ENCODE peak calls at places on chromosomes 2 and 18, in six cellular contexts. E is SK-N-SH, N is sigmoid colon, L is SJSA1, B is adrenal gland, O is IMR-90. Y is an unnamed sample.

GRCh38 chr18:48834421-48835011 is 116.2 kb downstream of the SMAD7 start:
- DNase-seq in N (peak; percentile 89), L (peak; percentile 96), B (peak; percentile 94), O (peak; percentile 96), E (no peak), Y (peak; percentile 85)

GRCh38 chr2:230980468-230980867 is 15.5 kb upstream of the SPATA3 start:
- DNase-seq in B (no peak), N (no peak), E (no peak), L (no peak), O (no peak), Y (no peak)

GRCh38 chr2:96111823-96112500 is 4.4 kb downstream of the ADRA2B start:
- DNase-seq in B (no peak), E (no peak), N (peak; percentile 54), O (no peak), L (no peak), Y (peak; percentile 24)

GRCh38 chr18:26103579-26103978 is 13.2 kb upstream of the SS18 start:
- DNase-seq in N (no peak), O (no peak), E (peak; percentile 7), B (no peak), L (no peak), Y (no peak)

GRCh38 chr18:76498064-76498463 is 3.0 kb upstream of the ZNF516 start:
- DNase-seq in N (no peak), E (no peak), L (no peak), O (no peak), B (no peak), Y (no peak)

GRCh38 chr2:187879491-187879890 is 325.3 kb upstream of the TFPI start:
- DNase-seq in E (no peak), N (no peak), O (no peak), L (no peak), B (no peak), Y (no peak)

GRCh38 chr2:230684222-230685164 is 28.1 kb upstream of the CAB39 start:
- DNase-seq in N (no peak), O (peak; percentile 79), L (peak; percentile 73), B (no peak), E (no peak), Y (no peak)

GRCh38 chr2:121382744-121383143 is 97.7 kb upstream of the TFCP2L1 start:
- DNase-seq in O (no peak), N (no peak), L (no peak), B (no peak), E (no peak), Y (no peak)

GRCh38 chr2:125471963-125472362 is 1184.0 kb upstream of the GYPC start:
- DNase-seq in L (peak; percentile 44), E (peak; percentile 27), N (no peak), O (peak; percentile 38), B (peak; percentile 54), Y (no peak)

DNA sequence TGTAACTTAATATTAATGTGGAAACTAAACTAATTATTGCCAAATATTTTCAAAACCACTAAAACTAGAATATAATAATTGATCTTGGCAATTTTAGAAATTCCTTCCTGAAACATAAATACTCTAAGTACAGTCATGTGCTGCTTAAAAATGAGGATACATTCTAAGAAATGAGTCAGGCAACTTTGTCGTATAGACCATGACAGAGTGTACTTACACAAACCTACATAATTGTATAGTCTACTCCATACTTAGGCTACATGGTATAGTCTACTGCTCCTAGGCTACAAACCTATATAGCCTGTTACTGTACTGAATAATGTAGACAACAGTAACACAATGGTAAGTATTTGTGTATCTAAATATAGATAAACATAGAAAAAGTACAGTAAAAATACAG is 27.6 kb downstream of the FEZ2 start:
- DNase-seq in N (no peak), L (no peak), B (no peak), O (peak; percentile 68), E (no peak), Y (no peak)
- H3K4me1 ChIP-seq in N (no peaks in the 10 kb centered on the region), L (peaks cover 50% of the 10 kb centered on the region), B (peaks cover 36% of the 10 kb centered on the region), O (peaks cover 4% of the 10 kb centered on the region), E (no peaks in the 10 kb centered on the region), Y (no peaks in the 10 kb centered on the region)

DNA sequence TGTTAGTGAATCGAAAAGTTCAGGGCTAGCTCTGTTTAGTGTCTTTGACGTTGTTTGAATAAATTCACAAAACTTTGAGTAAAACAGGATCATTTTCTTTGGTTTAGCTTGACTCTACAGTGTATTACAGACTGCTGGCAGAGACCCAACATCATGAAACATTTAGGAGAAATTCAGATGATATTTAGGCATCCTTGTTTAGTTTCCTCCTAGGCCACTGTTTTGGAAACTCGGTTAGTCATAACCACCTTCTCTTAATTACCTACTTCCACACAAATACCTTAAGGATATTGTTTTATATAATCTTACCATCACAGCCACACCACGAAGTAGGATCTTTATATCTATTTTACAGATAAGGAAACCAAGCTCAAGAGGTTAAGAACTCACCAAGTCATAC is 7.8 kb downstream of the LIMS1 start:
- DNase-seq in L (no peak), B (no peak), N (no peak), E (no peak), O (peak; percentile 63), Y (no peak)
- H3K27ac ChIP-seq in L (no peak overlapping the region), B (no peak overlapping the region), N (peak overlapping the region; percentile 45), E (peak overlapping the region; percentile 35), O (peak overlapping the region; percentile 45), Y (no peak overlapping the region)

DNA sequence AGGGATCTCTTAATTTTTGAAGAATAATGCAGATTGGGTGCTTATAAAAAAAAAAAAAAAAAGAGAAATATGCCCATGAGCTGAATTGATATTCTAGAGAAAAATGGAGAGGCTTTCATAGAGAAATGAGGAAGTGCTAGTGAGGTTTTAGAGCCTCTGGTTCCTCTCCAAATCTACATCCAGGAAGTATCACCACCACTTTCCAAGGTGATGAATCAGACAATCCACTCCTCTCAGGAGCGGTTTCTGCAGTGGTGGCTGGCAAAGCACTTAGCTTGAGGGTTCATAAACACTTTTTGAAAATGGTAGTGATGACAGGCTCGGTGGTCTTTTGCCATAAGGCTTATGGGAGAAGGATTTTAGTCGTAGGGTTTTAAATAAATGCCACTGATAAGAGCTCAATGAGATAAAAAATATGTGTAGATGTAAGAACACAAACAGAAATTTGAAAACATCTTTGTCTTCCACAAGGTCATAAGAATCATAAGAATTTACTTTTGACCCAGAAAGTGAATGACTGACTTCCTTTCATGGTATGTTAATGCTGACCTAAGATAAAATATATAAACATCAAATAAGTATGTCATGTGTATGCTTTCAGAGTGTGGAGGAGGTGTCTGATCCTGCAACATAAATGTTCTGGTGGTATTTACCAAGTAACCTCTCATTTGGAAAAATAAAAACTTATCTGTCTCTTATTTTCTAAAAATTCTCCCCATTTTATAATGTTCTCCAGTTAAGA is 42.1 kb upstream of the DSG1 start:
- DNase-seq in L (no peak), N (no peak), E (no peak), O (no peak), B (no peak), Y (no peak)
- H3K4me1 ChIP-seq in L (no peaks in the 10 kb centered on the region), N (no peaks in the 10 kb centered on the region), E (no peaks in the 10 kb centered on the region), O (no peaks in the 10 kb centered on the region), B (no peaks in the 10 kb centered on the region), Y (peaks cover 12% of the 10 kb centered on the region)

GRCh38 chr2:99880148-99880983 is 262.0 kb downstream of the AFF3 start:
- DNase-seq in N (no peak), E (peak; percentile 20), L (peak; percentile 55), O (peak; percentile 98), B (peak; percentile 67), Y (no peak)
- H3K27ac ChIP-seq in N (no peak overlapping the region), E (peak overlapping the region; percentile 89), L (peak overlapping the region; percentile 84), O (peak overlapping the region; percentile 96), B (no peak overlapping the region), Y (no peak overlapping the region)

GRCh38 chr2:237281900-237282306 is 132.1 kb downstream of the COL6A3 start:
- DNase-seq in N (no peak), L (peak; percentile 94), O (peak; percentile 97), B (no peak), E (no peak), Y (no peak)

GRCh38 chr2:237280235-237280634 is 133.7 kb downstream of the COL6A3 start:
- DNase-seq in B (no peak), L (peak; percentile 97), E (no peak), O (peak; percentile 99), N (no peak), Y (no peak)

GRCh38 chr2:237283136-237283928 is 130.6 kb downstream of the COL6A3 start:
- DNase-seq in N (no peak), O (peak; percentile 84), B (no peak), L (no peak), E (no peak), Y (no peak)

GRCh38 chr2:237280937-237281336 is 133.0 kb downstream of the COL6A3 start:
- DNase-seq in L (no peak), N (no peak), B (no peak), E (no peak), O (peak; percentile 57), Y (no peak)

DNA sequence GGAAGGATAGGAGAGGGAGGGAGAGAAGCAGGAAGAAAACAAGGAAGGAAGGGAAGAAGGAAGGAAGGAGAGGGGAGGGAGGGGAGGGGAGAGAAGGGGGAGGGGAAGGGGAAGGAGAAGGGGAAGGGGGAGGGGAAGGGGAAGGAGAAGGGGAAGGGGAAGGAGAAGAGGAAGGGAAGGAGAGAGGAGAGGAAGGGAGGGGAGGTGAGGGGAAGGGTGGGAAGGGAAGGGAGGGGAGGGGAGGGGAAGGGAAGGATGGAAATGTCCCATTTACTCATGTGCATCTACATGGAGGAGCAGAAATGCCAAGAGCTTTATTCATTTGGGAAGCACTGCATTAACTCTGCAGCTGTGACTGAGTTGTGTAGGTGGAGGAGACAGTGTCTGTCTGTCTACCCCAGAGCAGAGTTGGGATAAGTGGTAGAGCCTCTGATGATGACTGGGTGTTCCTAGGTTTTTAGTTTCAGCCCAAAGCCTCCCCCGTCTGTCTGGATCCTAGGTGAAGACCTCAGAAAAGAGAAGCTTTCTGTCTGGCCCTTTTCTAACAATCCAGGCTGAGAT is 131.3 kb downstream of the COL6A3 start:
- DNase-seq in E (no peak), O (peak; percentile 93), N (no peak), B (no peak), L (no peak), Y (no peak)
- H3K4me1 ChIP-seq in E (peaks cover 12% of the 10 kb centered on the region), O (peaks cover 37% of the 10 kb centered on the region), N (peaks cover 51% of the 10 kb centered on the region), B (no peaks in the 10 kb centered on the region), L (peaks cover 58% of the 10 kb centered on the region), Y (peaks cover 11% of the 10 kb centered on the region)

GRCh38 chr2:219615894-219616293 is 11.5 kb upstream of the SLC4A3 start:
- DNase-seq in B (no peak), O (no peak), L (no peak), E (no peak), N (no peak), Y (no peak)
- H3K27ac ChIP-seq in B (no peak overlapping the region), O (no peak overlapping the region), L (no peak overlapping the region), E (no peak overlapping the region), N (no peak overlapping the region), Y (no peak overlapping the region)

GRCh38 chr2:144453486-144454158 is 66.3 kb downstream of the ZEB2 start:
- DNase-seq in N (no peak), L (no peak), B (no peak), O (peak; percentile 50), E (no peak), Y (no peak)

GRCh38 chr2:144456680-144457079 is 63.2 kb downstream of the ZEB2 start:
- DNase-seq in O (peak; percentile 97), B (peak; percentile 84), L (peak; percentile 47), E (no peak), N (no peak), Y (no peak)

GRCh38 chr2:144458536-144458935 is 61.4 kb downstream of the ZEB2 start:
- DNase-seq in O (no peak), B (no peak), E (no peak), L (no peak), N (no peak), Y (no peak)

GRCh38 chr2:144454466-144455287 is 65.2 kb downstream of the ZEB2 start:
- DNase-seq in B (no peak), N (no peak), L (no peak), E (no peak), O (peak; percentile 29), Y (no peak)

GRCh38 chr2:144455979-144456378 is 63.9 kb downstream of the ZEB2 start:
- DNase-seq in N (no peak), L (no peak), O (no peak), B (no peak), E (no peak), Y (no peak)
- H3K4me1 ChIP-seq in N (no peaks in the 10 kb centered on the region), L (peaks cover 75% of the 10 kb centered on the region), O (peaks cover 23% of the 10 kb centered on the region), B (peaks cover 63% of the 10 kb centered on the region), E (peaks cover 45% of the 10 kb centered on the region), Y (peaks cover 90% of the 10 kb centered on the region)